ENCODE peak calls at places on chromosomes 12 and 14, in four cellular contexts. Y is A549; J is HEK293T; P is activated CD4-positive, alpha-beta T cell treated with anti-CD3 and anti-CD28 coated beads, Interleukin-2, amount 50 U/mL, for 1 hour. Z is an unnamed sample.

GRCh38 chr12:8860165-8860961 is 37.9 kb downstream of the A2ML1 start:
- DNase-seq in J (peak), P (peak), Y (no peak), Z (peak)

GRCh38 chr12:15939111-15939510 is 28.0 kb downstream of the DERA start:
- DNase-seq in P (no peak), J (no peak), Y (no peak), Z (no peak)

GRCh38 chr12:40788276-40788675 is 96.0 kb downstream of the CNTN1 start:
- DNase-seq in Y (no peak), J (no peak), P (no peak), Z (peak)

GRCh38 chr12:117485984-117486839 is 124.8 kb upstream of the NOS1 start:
- DNase-seq in Y (peak), J (no peak), P (no peak), Z (no peak)

GRCh38 chr12:96375841-96376249 is 24.4 kb downstream of the CDK17 start:
- DNase-seq in J (no peak), Y (no peak), P (no peak), Z (peak)

GRCh38 chr12:99558113-99558512 is 89.4 kb upstream of the GARIN6 start:
- DNase-seq in J (no peak), Y (no peak), P (no peak), Z (no peak)

GRCh38 chr12:48782457-48783395 is 6.2 kb downstream of the ADCY6 start:
- DNase-seq in J (no peak), Y (no peak), P (no peak), Z (peak)

GRCh38 chr14:71932229-71932951 is at the start of gene RGS6:
- DNase-seq in P (no peak), Y (no peak), J (peak), Z (peak)

GRCh38 chr14:104281768-104282301 is 143.4 kb downstream of the KIF26A start:
- DNase-seq in Y (no peak), P (no peak), J (no peak), Z (no peak)

GRCh38 chr14:96895658-96896271 is 98.6 kb downstream of the VRK1 start:
- DNase-seq in Y (no peak), J (no peak), P (no peak), Z (no peak)

GRCh38 chr14:61258985-61259384 is 22.2 kb downstream of the TMEM30B start:
- DNase-seq in J (no peak), P (no peak), Y (no peak), Z (no peak)

GRCh38 chr12:76768566-76768965 is 4.7 kb downstream of the ZDHHC17 start:
- DNase-seq in Y (no peak), J (no peak), P (no peak), Z (no peak)

GRCh38 chr14:55000381-55000780 is 26.5 kb downstream of the WDHD1 start:
- DNase-seq in Y (no peak), J (no peak), P (no peak), Z (no peak)

GRCh38 chr14:41662780-41663477 is 56.3 kb downstream of the LRFN5 start:
- DNase-seq in J (no peak), P (no peak), Y (no peak), Z (peak)

GRCh38 chr12:98754095-98754494 is 109.0 kb downstream of the APAF1 start:
- DNase-seq in P (no peak), J (no peak), Y (peak), Z (peak)

GRCh38 chr12:108720757-108721514 is 10.4 kb downstream of the CORO1C start:
- DNase-seq in J (no peak), Y (no peak), P (no peak), Z (peak)

GRCh38 chr12:54167500-54167896 is 21.3 kb downstream of the SMUG1 start:
- DNase-seq in Y (no peak), J (no peak), P (no peak), Z (no peak)

GRCh38 chr14:69428289-69428998 is 30.0 kb downstream of the SLC39A9 start:
- DNase-seq in P (no peak), Y (no peak), J (no peak), Z (no peak)

Z was measured in mesendoderm.